ENCODE peak calls at places on chromosomes 5 and 9, in seven cellular contexts. Q is uterus, K is thoracic aorta, J is coronary artery, X is A549, I is sigmoid colon, W is psoas muscle. Z is an unnamed sample.

GRCh38 chr5:17511775-17512325 is 6.3 kb upstream of the TAF11L3 start:
- DNase-seq in Q (no peak), K (no peak), J (no peak), X (no peak), I (no peak), W (no peak), Z (no peak)

GRCh38 chr9:115694991-115695390 is 458.6 kb upstream of the PAPPA start:
- DNase-seq in Q (no peak), K (no peak), J (no peak), X (no peak), I (no peak), W (no peak), Z (no peak)

GRCh38 chr9:115262477-115262876 is 144.5 kb upstream of the TNC start:
- DNase-seq in Q (peak; percentile 79), K (no peak), J (no peak), X (peak; percentile 96), I (peak; percentile 95), W (peak; percentile 10), Z (peak; percentile 70)

GRCh38 chr9:69139596-69139995 is 34.5 kb upstream of the TJP2 start:
- DNase-seq in Q (no peak), K (no peak), J (no peak), X (no peak), I (no peak), W (no peak), Z (no peak)

GRCh38 chr5:52870448-52870847 is 82.7 kb downstream of the ITGA1 start:
- DNase-seq in Q (no peak), K (peak; percentile 31), J (peak; percentile 83), X (peak; percentile 35), I (no peak), W (peak; percentile 13), Z (no peak)

GRCh38 chr9:32681751-32682150 is 46.3 kb upstream of the TAF1L start:
- DNase-seq in Q (no peak), K (no peak), J (no peak), X (no peak), I (no peak), W (no peak), Z (no peak)

GRCh38 chr9:86034863-86035734 is 64.3 kb downstream of the GOLM1 start:
- DNase-seq in Q (peak; percentile 38), K (no peak), J (no peak), X (peak; percentile 79), I (no peak), W (no peak), Z (no peak)

GRCh38 chr9:96513622-96514021 is 63.7 kb downstream of the HABP4 start:
- DNase-seq in Q (no peak), K (no peak), J (no peak), X (no peak), I (no peak), W (no peak), Z (no peak)

GRCh38 chr5:15752886-15753285 is 252.9 kb downstream of the FBXL7 start:
- DNase-seq in Q (peak; percentile 46), K (no peak), J (no peak), X (no peak), I (peak; percentile 72), W (peak; percentile 41), Z (peak; percentile 4)

GRCh38 chr5:149747141-149747832 is 17.2 kb downstream of the PPARGC1B start:
- DNase-seq in Q (no peak), K (no peak), J (no peak), X (peak; percentile 35), I (peak; percentile 64), W (peak; percentile 37), Z (no peak)

GRCh38 chr9:114357911-114358328 is 28.3 kb downstream of the ORM2 start:
- DNase-seq in Q (no peak), K (no peak), J (no peak), X (no peak), I (no peak), W (no peak), Z (peak; percentile 32)

GRCh38 chr5:2502970-2503594 is 248.4 kb downstream of the IRX2 start:
- DNase-seq in Q (no peak), K (no peak), J (no peak), X (no peak), I (no peak), W (no peak), Z (no peak)

GRCh38 chr9:133306242-133307194 is 29.5 kb downstream of the SURF6 start:
- DNase-seq in Q (no peak), K (no peak), J (no peak), X (no peak), I (no peak), W (no peak), Z (no peak)

GRCh38 chr5:96146675-96147074 is 185.0 kb upstream of the ELL2 start:
- DNase-seq in Q (no peak), K (no peak), J (no peak), X (peak; percentile 52), I (no peak), W (no peak), Z (no peak)

GRCh38 chr5:159849437-159850191 is 66.7 kb upstream of the ADRA1B start:
- DNase-seq in Q (peak; percentile 55), K (no peak), J (no peak), X (no peak), I (peak; percentile 66), W (no peak), Z (no peak)

GRCh38 chr5:82011761-82012160 is 39.9 kb downstream of the ATG10 start:
- DNase-seq in Q (no peak), K (no peak), J (no peak), X (no peak), I (no peak), W (no peak), Z (no peak)

GRCh38 chr5:89759824-89760223 is 649.7 kb downstream of the CETN3 start:
- DNase-seq in Q (no peak), K (no peak), J (no peak), X (no peak), I (no peak), W (no peak), Z (no peak)

GRCh38 chr5:52007230-52007858 is 624.1 kb downstream of the ISL1 start:
- DNase-seq in Q (no peak), K (no peak), J (no peak), X (peak; percentile 53), I (no peak), W (no peak), Z (no peak)

GRCh38 chr5:73826301-73826700 is 200.3 kb downstream of the ARHGEF28 start:
- DNase-seq in Q (no peak), K (no peak), J (no peak), X (no peak), I (no peak), W (no peak), Z (no peak)

GRCh38 chr5:6899215-6899614 is 186.0 kb downstream of the TENT4A start:
- DNase-seq in Q (no peak), K (no peak), J (no peak), X (no peak), I (peak; percentile 91), W (no peak), Z (no peak)

DNA sequence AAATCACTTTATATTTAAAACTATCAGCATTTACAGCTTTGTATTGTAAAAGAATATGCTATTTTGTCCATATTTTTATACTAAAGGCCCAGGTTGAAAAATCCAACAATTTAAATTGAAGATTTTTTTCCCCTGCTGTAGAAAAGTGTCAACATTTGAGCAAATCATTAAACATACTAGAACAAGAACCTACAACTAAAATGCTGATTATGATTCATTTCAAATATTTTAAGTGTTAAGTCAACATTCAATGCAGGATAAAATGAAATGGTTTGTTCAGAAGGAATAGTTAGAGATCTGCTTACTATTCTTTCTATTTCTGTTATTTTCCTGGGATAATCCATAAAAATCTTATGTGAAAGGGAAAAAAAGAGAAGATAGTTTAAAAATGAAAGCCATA is 866.5 kb upstream of the DMAC1 start:
- DNase-seq in Q (no peak), K (no peak), J (no peak), X (no peak), I (no peak), W (no peak), Z (no peak)
- H3K27ac ChIP-seq in Q (no peak overlapping the region), K (no peak overlapping the region), J (no peak overlapping the region), X (no peak overlapping the region), I (no peak overlapping the region), W (no peak overlapping the region), Z (no peak overlapping the region)

GRCh38 chr9:124266826-124267201 is 9.1 kb downstream of the NEK6 start:
- DNase-seq in Q (no peak), K (no peak), J (no peak), X (no peak), I (no peak), W (no peak), Z (no peak)
- H3K4me3 ChIP-seq in Q (no peak overlapping the region), K (peak overlapping the region; percentile 36), J (peak overlapping the region; percentile 29), X (peak overlapping the region; percentile 4), I (no peak overlapping the region), W (no peak overlapping the region), Z (no peak overlapping the region)

DNA sequence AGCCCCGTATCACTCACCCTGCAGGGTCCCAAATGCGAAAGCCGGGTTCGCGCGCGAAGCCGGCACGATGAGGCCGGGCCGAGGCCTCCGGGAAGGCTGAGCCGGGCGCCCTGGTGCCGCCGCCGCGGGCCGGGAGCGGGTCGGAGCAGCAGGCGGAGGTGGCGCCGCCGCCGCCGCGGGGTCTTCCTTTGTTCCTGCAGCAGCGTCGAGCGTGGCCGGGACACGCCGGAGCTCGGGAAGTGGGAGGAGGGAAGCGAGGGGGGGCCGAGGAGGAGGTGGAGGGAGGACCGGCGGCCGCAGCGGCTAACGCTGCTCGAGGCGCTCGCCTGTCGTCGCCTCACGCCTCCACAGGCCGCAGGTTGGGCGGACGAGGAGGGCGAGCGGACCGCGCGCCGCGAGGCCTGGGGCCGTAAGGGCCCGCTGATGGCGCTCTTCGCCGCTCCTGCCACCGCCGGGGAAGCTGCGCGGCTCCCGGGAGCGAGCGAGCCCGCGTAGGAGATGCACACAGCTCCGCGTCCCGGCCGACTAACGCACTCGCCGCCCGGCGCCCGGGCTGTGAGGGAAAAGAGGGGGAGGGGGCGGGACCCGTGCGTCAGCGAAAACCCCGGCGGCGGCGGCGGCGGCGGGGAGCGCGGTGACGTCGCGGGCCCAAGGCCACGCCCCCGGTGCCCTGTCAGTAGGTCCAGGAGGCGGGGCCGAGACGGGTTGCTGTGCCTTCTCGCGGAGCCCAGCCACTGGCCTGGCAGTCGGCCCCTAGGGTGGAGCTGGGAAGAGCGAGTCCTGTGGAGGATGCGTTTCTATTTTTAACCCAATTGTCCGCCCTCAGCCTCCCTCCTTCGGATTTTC is at the start of gene ZFAND5:
- DNase-seq in Q (peak; percentile 99), K (peak; percentile 99), J (peak; percentile 99), X (peak; percentile 98), I (peak; percentile 100), W (peak; percentile 100), Z (peak; percentile 99)
- TF ChIP-seq CTCF in Q (peak; percentile 46), K (no peak), J (no peak), X (peak; percentile 21), I (no peak), W (no peak), Z (no peak)

GRCh38 chr5:75281716-75282465 is 45.2 kb upstream of the ANKRD31 start:
- DNase-seq in Q (no peak), K (no peak), J (no peak), X (no peak), I (no peak), W (no peak), Z (no peak)

GRCh38 chr5:75282581-75282980 is 45.9 kb upstream of the ANKRD31 start:
- DNase-seq in Q (no peak), K (no peak), J (no peak), X (no peak), I (no peak), W (no peak), Z (no peak)

DNA sequence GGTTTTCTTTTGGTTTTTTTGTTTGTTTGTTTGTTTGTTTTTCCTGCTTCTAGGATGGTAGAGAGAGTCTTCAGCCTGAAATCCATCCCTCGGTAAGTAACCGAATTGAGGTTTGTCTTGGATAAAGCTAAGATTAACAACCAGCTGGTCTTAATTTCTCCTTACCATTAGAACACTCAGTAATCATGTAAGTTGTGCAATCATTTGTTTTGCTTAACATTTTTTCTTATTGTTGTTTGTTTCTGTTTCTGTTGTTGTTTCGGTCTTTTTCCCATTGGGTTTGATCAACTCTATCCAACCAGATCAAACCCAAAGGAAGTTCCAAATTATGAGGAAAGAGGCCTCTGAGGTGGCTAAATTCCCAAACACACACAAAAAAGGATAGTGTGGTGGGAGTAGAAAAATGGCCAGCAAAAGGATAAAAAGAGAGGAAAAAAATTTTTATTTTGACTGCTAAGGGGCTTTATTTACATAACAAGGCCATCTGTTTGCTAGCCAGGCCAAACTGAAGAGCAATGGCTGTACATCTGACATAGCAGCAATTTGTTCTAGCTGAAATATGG is 49.6 kb upstream of the ANKRD31 start:
- DNase-seq in Q (no peak), K (no peak), J (no peak), X (no peak), I (no peak), W (no peak), Z (no peak)
- H3K27ac ChIP-seq in Q (no peak overlapping the region), K (no peak overlapping the region), J (no peak overlapping the region), X (no peak overlapping the region), I (no peak overlapping the region), W (no peak overlapping the region), Z (no peak overlapping the region)

Z was measured in pancreas.